ENCODE peak calls at places on chromosomes 6 and 20, in five cellular contexts. X is fibroblast of villous mesenchyme; K is effector memory CD8-positive, alpha-beta T cell; N is HepG2; S is NCI-H1436. J is an unnamed sample.

GRCh38 chr6:137975058-137975940 is 108.2 kb downstream of the TNFAIP3 start:
- DNase-seq in X (peak; percentile 18), K (peak; percentile 30), N (peak; percentile 23), S (no peak), J (no peak)

GRCh38 chr6:56860466-56860865 is 94.4 kb upstream of the BEND6 start:
- DNase-seq in X (no peak), K (no peak), N (no peak), S (no peak), J (no peak)

GRCh38 chr20:61411743-61412142 is 159.7 kb downstream of the CDH4 start:
- DNase-seq in X (no peak), K (no peak), N (no peak), S (no peak), J (no peak)

GRCh38 chr6:85241515-85241914 is 208.4 kb upstream of the NT5E start:
- DNase-seq in X (no peak), K (no peak), N (no peak), S (no peak), J (no peak)

GRCh38 chr6:158780963-158781691 is 38.0 kb downstream of the EZR start:
- DNase-seq in X (no peak), K (no peak), N (no peak), S (no peak), J (no peak)

GRCh38 chr20:56200456-56200855 is 48.1 kb upstream of the MC3R start:
- DNase-seq in X (no peak), K (no peak), N (peak; percentile 10), S (no peak), J (no peak)

GRCh38 chr6:25014806-25015560 is 79.2 kb upstream of the RIPOR2 start:
- DNase-seq in X (peak; percentile 86), K (no peak), N (no peak), S (peak; percentile 36), J (no peak)

GRCh38 chr6:72824833-72825232 is 203.0 kb downstream of the KCNQ5 start:
- DNase-seq in X (no peak), K (no peak), N (no peak), S (no peak), J (no peak)

GRCh38 chr6:154414021-154414813 is 57.6 kb upstream of the IPCEF1 start:
- DNase-seq in X (peak; percentile 44), K (no peak), N (peak; percentile 67), S (no peak), J (no peak)

GRCh38 chr20:51054233-51054632 is 31.3 kb upstream of the KCNG1 start:
- DNase-seq in X (no peak), K (no peak), N (no peak), S (no peak), J (no peak)

GRCh38 chr6:163617549-163617948 is 203.0 kb downstream of the QKI start:
- DNase-seq in X (no peak), K (no peak), N (no peak), S (no peak), J (no peak)

GRCh38 chr6:116511424-116512131 is at the start of gene CALHM5:
- DNase-seq in X (peak; percentile 76), K (no peak), N (no peak), S (no peak), J (no peak)

GRCh38 chr6:162698004-162698403 is 29.6 kb downstream of the PRKN start:
- DNase-seq in X (no peak), K (no peak), N (no peak), S (no peak), J (no peak)

GRCh38 chr6:30754631-30755030 is 10.3 kb upstream of the IER3 start:
- DNase-seq in X (no peak), K (no peak), N (no peak), S (no peak), J (no peak)

GRCh38 chr6:98841114-98841513 is 6.7 kb downstream of the POU3F2 start:
- DNase-seq in X (no peak), K (no peak), N (no peak), S (no peak), J (no peak)

GRCh38 chr20:39190666-39191570 is 228.8 kb downstream of the DHX35 start:
- DNase-seq in X (peak; percentile 1), K (no peak), N (peak; percentile 58), S (no peak), J (no peak)

GRCh38 chr20:57790176-57790575 is 80.4 kb upstream of the PMEPA1 start:
- DNase-seq in X (no peak), K (no peak), N (no peak), S (no peak), J (no peak)

GRCh38 chr6:18323935-18324707 is 59.8 kb upstream of the DEK start:
- DNase-seq in X (peak; percentile 50), K (peak; percentile 8), N (peak; percentile 54), S (peak; percentile 69), J (no peak)

GRCh38 chr6:15588966-15589634 is 73.7 kb downstream of the DTNBP1 start:
- DNase-seq in X (peak; percentile 37), K (no peak), N (no peak), S (no peak), J (no peak)

GRCh38 chr6:15025416-15025815 is 220.5 kb upstream of the JARID2 start:
- DNase-seq in X (peak; percentile 13), K (no peak), N (no peak), S (no peak), J (no peak)

GRCh38 chr20:23870461-23870860 is 9.1 kb downstream of the CST5 start:
- DNase-seq in X (no peak), K (no peak), N (no peak), S (no peak), J (no peak)

J was measured in NCI-H1930.